ENCODE peak calls at places on chromosomes 1 and 21, in seven cellular contexts. I is foreskin melanocyte, W is kidney glomerular epithelial cell, X is transverse colon, E is left ventricle myocardium inferior, A is HFF-Myc, G is non-pigmented ciliary epithelial cell. D is an unnamed sample.

GRCh38 chr1:68970571-68970970 is 473.7 kb upstream of the DEPDC1 start:
- DNase-seq in W (no peak), E (no peak), G (no peak), A (no peak), I (no peak), X (no peak), D (no peak)

GRCh38 chr1:112718691-112719418 is 3.7 kb upstream of the PPM1J start:
- DNase-seq in A (no peak), G (no peak), E (peak; percentile 75), I (peak; percentile 42), X (peak; percentile 87), W (peak; percentile 42), D (peak; percentile 80)

GRCh38 chr1:224635356-224635755 is 19.2 kb downstream of the CNIH3 start:
- DNase-seq in I (no peak), W (peak; percentile 18), E (no peak), A (no peak), G (no peak), X (no peak), D (no peak)

GRCh38 chr1:177723533-177723932 is 246.3 kb downstream of the SEC16B start:
- DNase-seq in A (no peak), X (no peak), E (no peak), G (no peak), I (no peak), W (no peak), D (no peak)

GRCh38 chr1:154961497-154962237 is at the start of gene PYGO2:
- DNase-seq in X (peak; percentile 87), I (peak; percentile 63), G (no peak), W (peak; percentile 72), E (peak; percentile 83), A (no peak), D (peak; percentile 87)

GRCh38 chr1:201376464-201377374 is 761 bp downstream of the TNNT2 start:
- DNase-seq in E (no peak), I (no peak), A (peak; percentile 30), G (no peak), X (peak; percentile 47), W (peak; percentile 86), D (no peak)

GRCh38 chr1:234925440-234926251 is 203.0 kb downstream of the TOMM20 start:
- DNase-seq in W (peak; percentile 100), E (no peak), I (peak; percentile 95), X (no peak), A (peak; percentile 95), G (peak; percentile 98), D (no peak)

GRCh38 chr1:157844084-157844830 is 2.6 kb upstream of the CD5L start:
- DNase-seq in W (no peak), X (no peak), I (no peak), G (no peak), A (no peak), E (peak; percentile 22), D (peak; percentile 45)

GRCh38 chr1:10943991-10944730 is 68.3 kb upstream of the TARDBP start:
- DNase-seq in W (peak; percentile 34), I (no peak), E (no peak), G (no peak), X (peak; percentile 75), A (no peak), D (no peak)

GRCh38 chr1:88701275-88701674 is 17.2 kb downstream of the PKN2 start:
- DNase-seq in I (no peak), E (no peak), G (no peak), X (no peak), A (no peak), W (no peak), D (no peak)

GRCh38 chr1:224273651-224274050 is 56.3 kb downstream of the NVL start:
- DNase-seq in X (peak; percentile 25), G (peak; percentile 62), A (no peak), I (no peak), W (no peak), E (no peak), D (no peak)

GRCh38 chr1:10755977-10756521 is 40.4 kb downstream of the CASZ1 start:
- DNase-seq in X (peak; percentile 90), W (peak; percentile 69), E (peak; percentile 74), I (peak; percentile 10), A (no peak), G (no peak), D (no peak)

GRCh38 chr1:206663832-206664652 is 20.7 kb upstream of the MAPKAPK2 start:
- DNase-seq in I (no peak), W (peak; percentile 40), E (peak; percentile 65), X (peak; percentile 71), A (no peak), G (peak; percentile 18), D (peak; percentile 70)

GRCh38 chr1:38962560-38962959 is 20.9 kb upstream of the RHBDL2 start:
- DNase-seq in E (no peak), X (no peak), A (no peak), W (no peak), I (no peak), G (no peak), D (peak; percentile 53)

GRCh38 chr1:101262601-101263348 is 26.0 kb downstream of the S1PR1 start:
- DNase-seq in A (no peak), W (peak; percentile 18), I (peak; percentile 51), E (no peak), G (no peak), X (no peak), D (no peak)

GRCh38 chr1:219917851-219918466 is 10.4 kb downstream of the SLC30A10 start:
- DNase-seq in A (peak; percentile 6), W (no peak), E (no peak), G (no peak), X (peak; percentile 19), I (no peak), D (peak; percentile 47)

GRCh38 chr1:67144696-67145095 is 9.9 kb upstream of the C1orf141 start:
- DNase-seq in A (no peak), X (no peak), W (no peak), I (no peak), E (no peak), G (no peak), D (no peak)

GRCh38 chr1:219442575-219442974 is 170.3 kb downstream of the ZC3H11B start:
- DNase-seq in X (no peak), W (no peak), I (peak; percentile 28), E (no peak), G (no peak), A (no peak), D (no peak)

GRCh38 chr1:37477198-37477931 is 3.0 kb downstream of the ZC3H12A start:
- DNase-seq in W (peak; percentile 75), I (no peak), E (no peak), A (no peak), X (peak; percentile 87), G (no peak), D (peak; percentile 68)

GRCh38 chr1:50425376-50426107 is 2.3 kb upstream of the DMRTA2 start:
- DNase-seq in X (no peak), G (no peak), A (no peak), W (no peak), E (no peak), I (peak; percentile 39), D (no peak)

GRCh38 chr1:53688703-53689102 is 50.3 kb downstream of the GLIS1 start:
- DNase-seq in E (no peak), A (no peak), W (no peak), X (no peak), G (no peak), I (no peak), D (no peak)

GRCh38 chr1:168100315-168101002 is 36.3 kb downstream of the GPR161 start:
- DNase-seq in A (no peak), W (peak; percentile 2), X (no peak), E (no peak), I (no peak), G (no peak), D (no peak)

GRCh38 chr1:247358920-247359319 is 27.3 kb upstream of the ZNF496 start:
- DNase-seq in A (no peak), E (no peak), X (peak; percentile 15), G (no peak), I (no peak), W (no peak), D (no peak)

GRCh38 chr1:19450811-19451564 is 34.4 kb downstream of the CAPZB start:
- DNase-seq in A (peak; percentile 88), I (peak; percentile 88), W (peak; percentile 79), E (no peak), X (no peak), G (peak; percentile 91), D (no peak)

GRCh38 chr21:27366846-27367245 is 400.0 kb upstream of the ADAMTS5 start:
- DNase-seq in X (no peak), W (no peak), A (no peak), G (no peak), I (no peak), E (no peak), D (no peak)

GRCh38 chr1:175804556-175804955 is 61.2 kb upstream of the TNR start:
- DNase-seq in I (no peak), E (no peak), G (no peak), W (no peak), A (peak; percentile 10), X (no peak), D (no peak)

GRCh38 chr21:45004481-45005263 is 64.8 kb downstream of the SLX9 start:
- DNase-seq in E (no peak), X (peak; percentile 5), G (no peak), I (no peak), W (no peak), A (no peak), D (no peak)

GRCh38 chr21:45590246-45590725 is 48.0 kb upstream of the SLC19A1 start:
- DNase-seq in W (no peak), A (no peak), E (peak; percentile 72), X (peak; percentile 59), I (peak; percentile 8), G (no peak), D (peak; percentile 88)

GRCh38 chr1:33792216-33792615 is 71.7 kb upstream of the HMGB4 start:
- DNase-seq in W (no peak), I (no peak), A (no peak), X (no peak), E (no peak), G (no peak), D (no peak)

GRCh38 chr1:174768516-174768915 is 231.2 kb upstream of the CACYBP start:
- DNase-seq in G (no peak), X (no peak), I (no peak), E (no peak), W (no peak), A (no peak), D (no peak)

GRCh38 chr1:215970406-215970805 is 403.3 kb downstream of the KCTD3 start:
- DNase-seq in E (no peak), I (peak; percentile 24), X (no peak), W (no peak), G (no peak), A (no peak), D (no peak)

GRCh38 chr1:17412093-17412870 is 27.2 kb downstream of the RCC2 start:
- DNase-seq in E (no peak), X (no peak), A (no peak), G (no peak), W (no peak), I (no peak), D (no peak)

GRCh38 chr1:168767885-168768584 is 39.0 kb upstream of the DPT start:
- DNase-seq in A (peak; percentile 12), E (no peak), W (no peak), I (no peak), G (no peak), X (peak; percentile 11), D (no peak)

D was measured in right lobe of liver.